ENCODE peak calls at places on chromosomes 5 and 9, in four cellular contexts. Q is fibroblast of lung, W is astrocyte, O is heart left ventricle. U is an unnamed sample.

GRCh38 chr5:56090793-56091460 is 96.2 kb upstream of the IL6ST start:
- DNase-seq in Q (no peak), W (no peak), O (no peak), U (no peak)

GRCh38 chr9:17532461-17532860 is 46.4 kb upstream of the SH3GL2 start:
- DNase-seq in Q (no peak), W (no peak), O (no peak), U (no peak)

GRCh38 chr5:137075163-137075970 is 423.8 kb downstream of the SPOCK1 start:
- DNase-seq in Q (no peak), W (no peak), O (peak; percentile 31), U (peak; percentile 63)

GRCh38 chr9:118222375-118222774 is 518.2 kb downstream of the TLR4 start:
- DNase-seq in Q (no peak), W (no peak), O (no peak), U (peak; percentile 5)

GRCh38 chr5:474826-475661 is 32.1 kb downstream of the EXOC3 start:
- DNase-seq in Q (no peak), W (no peak), O (peak; percentile 21), U (no peak)

GRCh38 chr5:170591055-170591454 is 87.2 kb downstream of the KCNIP1 start:
- DNase-seq in Q (no peak), W (no peak), O (no peak), U (no peak)

GRCh38 chr5:39052141-39052540 is 22.1 kb downstream of the RICTOR start:
- DNase-seq in Q (no peak), W (no peak), O (no peak), U (no peak)

GRCh38 chr5:173775261-173775660 is 112.9 kb upstream of the CPEB4 start:
- DNase-seq in Q (no peak), W (no peak), O (no peak), U (no peak)

GRCh38 chr5:53469946-53470687 is 10.3 kb upstream of the FST start:
- DNase-seq in Q (peak; percentile 17), W (peak; percentile 79), O (no peak), U (no peak)

GRCh38 chr5:63131618-63132285 is 553.1 kb downstream of the LRRC70 start:
- DNase-seq in Q (peak; percentile 73), W (peak; percentile 91), O (no peak), U (no peak)

GRCh38 chr9:113876806-113877236 is 712 bp downstream of the ZNF618 start:
- DNase-seq in Q (peak; percentile 56), W (no peak), O (no peak), U (no peak)

GRCh38 chr5:91384671-91385430 is 1.7 kb upstream of the ARRDC3 start:
- DNase-seq in Q (peak; percentile 96), W (peak; percentile 75), O (peak; percentile 37), U (peak; percentile 94)
- H3K27ac ChIP-seq in Q (no peak overlapping the region), W (peak overlapping the region; percentile 99), O (peak overlapping the region; percentile 99), U (no peak overlapping the region)

GRCh38 chr5:124918618-124919017 is 172.2 kb upstream of the ZNF608 start:
- DNase-seq in Q (no peak), W (no peak), O (no peak), U (no peak)
- H3K4me1 ChIP-seq in Q (no peaks in the 10 kb centered on the region), W (no peaks in the 10 kb centered on the region), O (no peaks in the 10 kb centered on the region), U (no peaks in the 10 kb centered on the region)

GRCh38 chr9:124504530-124505005 is 2.6 kb downstream of the NR5A1 start:
- DNase-seq in Q (no peak), W (no peak), O (no peak), U (no peak)

GRCh38 chr9:124502711-124503702 is 4.2 kb downstream of the NR5A1 start:
- DNase-seq in Q (no peak), W (no peak), O (no peak), U (no peak)

GRCh38 chr9:124505901-124506346 is 1.3 kb downstream of the NR5A1 start:
- DNase-seq in Q (no peak), W (no peak), O (no peak), U (no peak)

GRCh38 chr9:124505006-124505900 is 1.9 kb downstream of the NR5A1 start:
- DNase-seq in Q (no peak), W (no peak), O (no peak), U (no peak)

GRCh38 chr9:124503713-124504529 is 3.3 kb downstream of the NR5A1 start:
- DNase-seq in Q (no peak), W (no peak), O (no peak), U (no peak)
- H3K4me3 ChIP-seq in Q (no peak overlapping the region), W (no peak overlapping the region), O (peak overlapping the region; percentile 17), U (peak overlapping the region; percentile 32)

GRCh38 chr9:35649431-35650340 is 1.0 kb downstream of the SIT1 start:
- DNase-seq in Q (no peak), W (peak; percentile 8), O (no peak), U (no peak)
- H3K27ac ChIP-seq in Q (no peak overlapping the region), W (no peak overlapping the region), O (peak overlapping the region; percentile 3), U (peak overlapping the region; percentile 47)

GRCh38 chr9:70402213-70402612 is 12.2 kb downstream of the KLF9 start:
- DNase-seq in Q (no peak), W (no peak), O (no peak), U (no peak)
- H3K4me1 ChIP-seq in Q (peaks cover 14% of the 10 kb centered on the region), W (peaks cover 14% of the 10 kb centered on the region), O (peaks cover 34% of the 10 kb centered on the region), U (peaks cover 39% of the 10 kb centered on the region)

DNA sequence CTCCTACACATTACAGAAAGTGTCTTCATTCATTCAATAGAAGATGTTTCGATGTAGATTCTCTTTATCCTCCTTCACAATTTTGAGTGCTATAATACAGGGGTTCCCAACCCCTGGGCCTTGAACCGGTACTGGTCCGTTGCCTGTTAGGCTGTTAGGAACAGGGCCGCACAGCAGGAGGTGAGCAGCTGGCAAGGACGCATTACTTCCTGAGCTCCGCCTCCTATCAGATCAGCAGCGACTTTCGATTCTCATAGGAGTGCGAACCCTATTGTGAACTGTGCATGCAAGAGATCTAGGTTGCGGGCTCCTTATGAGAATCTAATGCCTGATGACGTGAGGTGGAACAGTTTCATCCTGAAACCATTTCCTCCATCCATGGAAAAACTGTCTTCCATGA is 153.0 kb upstream of the SMC2 start:
- DNase-seq in Q (no peak), W (no peak), O (no peak), U (no peak)
- H3K4me3 ChIP-seq in Q (no peak overlapping the region), W (no peak overlapping the region), O (no peak overlapping the region), U (no peak overlapping the region)

GRCh38 chr5:180495991-180496741 is 2.0 kb downstream of the CNOT6 start:
- DNase-seq in Q (no peak), W (no peak), O (no peak), U (no peak)
- H3K27ac ChIP-seq in Q (no peak overlapping the region), W (no peak overlapping the region), O (no peak overlapping the region), U (no peak overlapping the region)

GRCh38 chr9:104907278-104907951 is 20.5 kb downstream of the ABCA1 start:
- DNase-seq in Q (peak; percentile 79), W (peak; percentile 92), O (peak; percentile 31), U (no peak)
- H3K4me1 ChIP-seq in Q (peaks cover 25% of the 10 kb centered on the region), W (peaks cover 51% of the 10 kb centered on the region), O (peaks cover 8% of the 10 kb centered on the region), U (peaks cover 11% of the 10 kb centered on the region)